ENCODE peak calls at places on chromosomes 6 and 20, in seven cellular contexts. One of them, this sample, is unnamed.

GRCh38 chr6:38157905-38158304 is 338.4 kb downstream of the ZFAND3 start:
- DNase-seq in aorta: no peak
- DNase-seq in caudate nucleus: no peak
- DNase-seq in NCI-H1092 treated with DMSO at 0.1 percent for 48 hours: no peak
- DNase-seq in NCI-H774: no peak
- DNase-seq in stimulated activated CD4-positive, alpha-beta T cell treated with anti-CD3 and anti-CD28 coated beads, Interleukin-12 subunit alpha, Interleukin-12 subunit beta, amount 100 ng/mL, for 48 hours: no peak
- DNase-seq in NCI-H446 treated with DMSO at 0.1 percent for 48 hours: no peak
- DNase-seq in this sample: no peak

GRCh38 chr6:164007881-164008280 is 593.4 kb downstream of the QKI start:
- DNase-seq in caudate nucleus: no peak
- DNase-seq in stimulated activated CD4-positive, alpha-beta T cell treated with anti-CD3 and anti-CD28 coated beads, Interleukin-12 subunit alpha, Interleukin-12 subunit beta, amount 100 ng/mL, for 48 hours: no peak
- DNase-seq in NCI-H774: no peak
- DNase-seq in NCI-H1092 treated with DMSO at 0.1 percent for 48 hours: no peak
- DNase-seq in aorta: no peak
- DNase-seq in NCI-H446 treated with DMSO at 0.1 percent for 48 hours: no peak
- DNase-seq in this sample: no peak

GRCh38 chr20:910840-911770 is 5.0 kb downstream of the ANGPT4 start:
- DNase-seq in stimulated activated CD4-positive, alpha-beta T cell treated with anti-CD3 and anti-CD28 coated beads, Interleukin-12 subunit alpha, Interleukin-12 subunit beta, amount 100 ng/mL, for 48 hours: no peak
- DNase-seq in aorta: peak; percentile 82
- DNase-seq in caudate nucleus: no peak
- DNase-seq in NCI-H446 treated with DMSO at 0.1 percent for 48 hours: no peak
- DNase-seq in NCI-H1092 treated with DMSO at 0.1 percent for 48 hours: no peak
- DNase-seq in NCI-H774: no peak
- DNase-seq in this sample: no peak

GRCh38 chr20:23122959-23123655 is 37.0 kb upstream of the CD93 start:
- DNase-seq in NCI-H446 treated with DMSO at 0.1 percent for 48 hours: no peak
- DNase-seq in aorta: peak; percentile 55
- DNase-seq in stimulated activated CD4-positive, alpha-beta T cell treated with anti-CD3 and anti-CD28 coated beads, Interleukin-12 subunit alpha, Interleukin-12 subunit beta, amount 100 ng/mL, for 48 hours: no peak
- DNase-seq in caudate nucleus: no peak
- DNase-seq in NCI-H1092 treated with DMSO at 0.1 percent for 48 hours: no peak
- DNase-seq in NCI-H774: no peak
- DNase-seq in this sample: no peak

GRCh38 chr6:13508711-13509705 is 21.6 kb upstream of the GFOD1 start:
- DNase-seq in aorta: no peak
- DNase-seq in stimulated activated CD4-positive, alpha-beta T cell treated with anti-CD3 and anti-CD28 coated beads, Interleukin-12 subunit alpha, Interleukin-12 subunit beta, amount 100 ng/mL, for 48 hours: no peak
- DNase-seq in NCI-H774: no peak
- DNase-seq in NCI-H446 treated with DMSO at 0.1 percent for 48 hours: no peak
- DNase-seq in caudate nucleus: no peak
- DNase-seq in NCI-H1092 treated with DMSO at 0.1 percent for 48 hours: no peak
- DNase-seq in this sample: no peak

GRCh38 chr20:31896049-31896448 is 25.6 kb downstream of the TTLL9 start:
- DNase-seq in NCI-H446 treated with DMSO at 0.1 percent for 48 hours: no peak
- DNase-seq in NCI-H774: no peak
- DNase-seq in caudate nucleus: no peak
- DNase-seq in stimulated activated CD4-positive, alpha-beta T cell treated with anti-CD3 and anti-CD28 coated beads, Interleukin-12 subunit alpha, Interleukin-12 subunit beta, amount 100 ng/mL, for 48 hours: no peak
- DNase-seq in NCI-H1092 treated with DMSO at 0.1 percent for 48 hours: no peak
- DNase-seq in aorta: no peak
- DNase-seq in this sample: no peak

GRCh38 chr20:63378115-63378429 is 16.9 kb upstream of the CHRNA4 start:
- DNase-seq in stimulated activated CD4-positive, alpha-beta T cell treated with anti-CD3 and anti-CD28 coated beads, Interleukin-12 subunit alpha, Interleukin-12 subunit beta, amount 100 ng/mL, for 48 hours: no peak
- DNase-seq in aorta: no peak
- DNase-seq in NCI-H446 treated with DMSO at 0.1 percent for 48 hours: no peak
- DNase-seq in NCI-H774: no peak
- DNase-seq in caudate nucleus: no peak
- DNase-seq in NCI-H1092 treated with DMSO at 0.1 percent for 48 hours: no peak
- DNase-seq in this sample: no peak

GRCh38 chr6:75205776-75206334 is at the start of gene COL12A1:
- DNase-seq in stimulated activated CD4-positive, alpha-beta T cell treated with anti-CD3 and anti-CD28 coated beads, Interleukin-12 subunit alpha, Interleukin-12 subunit beta, amount 100 ng/mL, for 48 hours: no peak
- DNase-seq in aorta: peak; percentile 99
- DNase-seq in caudate nucleus: no peak
- DNase-seq in NCI-H1092 treated with DMSO at 0.1 percent for 48 hours: peak; percentile 48
- DNase-seq in NCI-H446 treated with DMSO at 0.1 percent for 48 hours: no peak
- DNase-seq in NCI-H774: peak; percentile 29
- DNase-seq in this sample: peak; percentile 99

GRCh38 chr6:73455865-73456629 is 4.0 kb upstream of the CGAS start:
- DNase-seq in NCI-H1092 treated with DMSO at 0.1 percent for 48 hours: no peak
- DNase-seq in NCI-H774: no peak
- DNase-seq in stimulated activated CD4-positive, alpha-beta T cell treated with anti-CD3 and anti-CD28 coated beads, Interleukin-12 subunit alpha, Interleukin-12 subunit beta, amount 100 ng/mL, for 48 hours: no peak
- DNase-seq in NCI-H446 treated with DMSO at 0.1 percent for 48 hours: no peak
- DNase-seq in aorta: no peak
- DNase-seq in caudate nucleus: no peak
- DNase-seq in this sample: no peak

GRCh38 chr6:97198181-97198580 is 84.8 kb downstream of the MMS22L start:
- DNase-seq in caudate nucleus: no peak
- DNase-seq in aorta: no peak
- DNase-seq in stimulated activated CD4-positive, alpha-beta T cell treated with anti-CD3 and anti-CD28 coated beads, Interleukin-12 subunit alpha, Interleukin-12 subunit beta, amount 100 ng/mL, for 48 hours: no peak
- DNase-seq in NCI-H446 treated with DMSO at 0.1 percent for 48 hours: no peak
- DNase-seq in NCI-H1092 treated with DMSO at 0.1 percent for 48 hours: no peak
- DNase-seq in NCI-H774: no peak
- DNase-seq in this sample: no peak

GRCh38 chr6:157847846-157848245 is 24.8 kb downstream of the SNX9 start:
- DNase-seq in NCI-H774: no peak
- DNase-seq in caudate nucleus: no peak
- DNase-seq in NCI-H1092 treated with DMSO at 0.1 percent for 48 hours: no peak
- DNase-seq in stimulated activated CD4-positive, alpha-beta T cell treated with anti-CD3 and anti-CD28 coated beads, Interleukin-12 subunit alpha, Interleukin-12 subunit beta, amount 100 ng/mL, for 48 hours: no peak
- DNase-seq in aorta: no peak
- DNase-seq in NCI-H446 treated with DMSO at 0.1 percent for 48 hours: no peak
- DNase-seq in this sample: no peak

GRCh38 chr6:89950879-89951391 is 56.7 kb downstream of the GJA10 start:
- DNase-seq in NCI-H446 treated with DMSO at 0.1 percent for 48 hours: no peak
- DNase-seq in NCI-H1092 treated with DMSO at 0.1 percent for 48 hours: no peak
- DNase-seq in NCI-H774: no peak
- DNase-seq in stimulated activated CD4-positive, alpha-beta T cell treated with anti-CD3 and anti-CD28 coated beads, Interleukin-12 subunit alpha, Interleukin-12 subunit beta, amount 100 ng/mL, for 48 hours: no peak
- DNase-seq in caudate nucleus: no peak
- DNase-seq in aorta: no peak
- DNase-seq in this sample: no peak

GRCh38 chr20:47276856-47277541 is 79.5 kb downstream of the ZMYND8 start:
- DNase-seq in NCI-H774: no peak
- DNase-seq in NCI-H1092 treated with DMSO at 0.1 percent for 48 hours: no peak
- DNase-seq in caudate nucleus: no peak
- DNase-seq in aorta: peak; percentile 79
- DNase-seq in NCI-H446 treated with DMSO at 0.1 percent for 48 hours: no peak
- DNase-seq in stimulated activated CD4-positive, alpha-beta T cell treated with anti-CD3 and anti-CD28 coated beads, Interleukin-12 subunit alpha, Interleukin-12 subunit beta, amount 100 ng/mL, for 48 hours: no peak
- DNase-seq in this sample: peak; percentile 88

GRCh38 chr6:38012573-38012972 is 193.0 kb downstream of the ZFAND3 start:
- DNase-seq in NCI-H1092 treated with DMSO at 0.1 percent for 48 hours: peak; percentile 37
- DNase-seq in NCI-H446 treated with DMSO at 0.1 percent for 48 hours: peak; percentile 40
- DNase-seq in NCI-H774: no peak
- DNase-seq in caudate nucleus: no peak
- DNase-seq in stimulated activated CD4-positive, alpha-beta T cell treated with anti-CD3 and anti-CD28 coated beads, Interleukin-12 subunit alpha, Interleukin-12 subunit beta, amount 100 ng/mL, for 48 hours: no peak
- DNase-seq in aorta: no peak
- DNase-seq in this sample: no peak

GRCh38 chr6:146542881-146543210 is 787 bp upstream of the RAB32 start:
- DNase-seq in caudate nucleus: no peak
- DNase-seq in aorta: no peak
- DNase-seq in stimulated activated CD4-positive, alpha-beta T cell treated with anti-CD3 and anti-CD28 coated beads, Interleukin-12 subunit alpha, Interleukin-12 subunit beta, amount 100 ng/mL, for 48 hours: no peak
- DNase-seq in NCI-H774: no peak
- DNase-seq in NCI-H1092 treated with DMSO at 0.1 percent for 48 hours: no peak
- DNase-seq in NCI-H446 treated with DMSO at 0.1 percent for 48 hours: no peak
- DNase-seq in this sample: no peak

GRCh38 chr6:133623065-133623464 is 265.8 kb upstream of the TCF21 start:
- DNase-seq in NCI-H1092 treated with DMSO at 0.1 percent for 48 hours: no peak
- DNase-seq in NCI-H774: no peak
- DNase-seq in NCI-H446 treated with DMSO at 0.1 percent for 48 hours: no peak
- DNase-seq in caudate nucleus: no peak
- DNase-seq in aorta: no peak
- DNase-seq in stimulated activated CD4-positive, alpha-beta T cell treated with anti-CD3 and anti-CD28 coated beads, Interleukin-12 subunit alpha, Interleukin-12 subunit beta, amount 100 ng/mL, for 48 hours: no peak
- DNase-seq in this sample: no peak

GRCh38 chr20:16349518-16350295 is 223.5 kb downstream of the KIF16B start:
- DNase-seq in NCI-H446 treated with DMSO at 0.1 percent for 48 hours: peak; percentile 15
- DNase-seq in stimulated activated CD4-positive, alpha-beta T cell treated with anti-CD3 and anti-CD28 coated beads, Interleukin-12 subunit alpha, Interleukin-12 subunit beta, amount 100 ng/mL, for 48 hours: no peak
- DNase-seq in NCI-H1092 treated with DMSO at 0.1 percent for 48 hours: no peak
- DNase-seq in aorta: no peak
- DNase-seq in caudate nucleus: no peak
- DNase-seq in NCI-H774: no peak
- DNase-seq in this sample: no peak

GRCh38 chr20:34954905-34955231 is 738 bp downstream of the GSS start:
- DNase-seq in aorta: no peak
- DNase-seq in stimulated activated CD4-positive, alpha-beta T cell treated with anti-CD3 and anti-CD28 coated beads, Interleukin-12 subunit alpha, Interleukin-12 subunit beta, amount 100 ng/mL, for 48 hours: peak; percentile 9
- DNase-seq in NCI-H774: peak; percentile 16
- DNase-seq in NCI-H446 treated with DMSO at 0.1 percent for 48 hours: no peak
- DNase-seq in caudate nucleus: no peak
- DNase-seq in NCI-H1092 treated with DMSO at 0.1 percent for 48 hours: peak; percentile 70
- DNase-seq in this sample: no peak

GRCh38 chr6:1381397-1382330 is 7.7 kb upstream of the FOXF2 start:
- DNase-seq in aorta: peak; percentile 84
- DNase-seq in stimulated activated CD4-positive, alpha-beta T cell treated with anti-CD3 and anti-CD28 coated beads, Interleukin-12 subunit alpha, Interleukin-12 subunit beta, amount 100 ng/mL, for 48 hours: peak; percentile 48
- DNase-seq in caudate nucleus: no peak
- DNase-seq in NCI-H1092 treated with DMSO at 0.1 percent for 48 hours: no peak
- DNase-seq in NCI-H446 treated with DMSO at 0.1 percent for 48 hours: no peak
- DNase-seq in NCI-H774: peak; percentile 2
- DNase-seq in this sample: no peak

GRCh38 chr6:84137051-84137375 is 90.4 kb downstream of the CEP162 start:
- DNase-seq in NCI-H774: no peak
- DNase-seq in caudate nucleus: no peak
- DNase-seq in aorta: no peak
- DNase-seq in NCI-H446 treated with DMSO at 0.1 percent for 48 hours: peak; percentile 75
- DNase-seq in stimulated activated CD4-positive, alpha-beta T cell treated with anti-CD3 and anti-CD28 coated beads, Interleukin-12 subunit alpha, Interleukin-12 subunit beta, amount 100 ng/mL, for 48 hours: no peak
- DNase-seq in NCI-H1092 treated with DMSO at 0.1 percent for 48 hours: no peak
- DNase-seq in this sample: no peak

GRCh38 chr20:43576108-43576507 is 14.6 kb upstream of the IFT52 start:
- DNase-seq in NCI-H774: no peak
- DNase-seq in NCI-H1092 treated with DMSO at 0.1 percent for 48 hours: no peak
- DNase-seq in caudate nucleus: no peak
- DNase-seq in NCI-H446 treated with DMSO at 0.1 percent for 48 hours: no peak
- DNase-seq in stimulated activated CD4-positive, alpha-beta T cell treated with anti-CD3 and anti-CD28 coated beads, Interleukin-12 subunit alpha, Interleukin-12 subunit beta, amount 100 ng/mL, for 48 hours: no peak
- DNase-seq in aorta: no peak
- DNase-seq in this sample: no peak

GRCh38 chr20:12966468-12967085 is 42.2 kb upstream of the SPTLC3 start:
- DNase-seq in NCI-H774: no peak
- DNase-seq in stimulated activated CD4-positive, alpha-beta T cell treated with anti-CD3 and anti-CD28 coated beads, Interleukin-12 subunit alpha, Interleukin-12 subunit beta, amount 100 ng/mL, for 48 hours: no peak
- DNase-seq in NCI-H446 treated with DMSO at 0.1 percent for 48 hours: no peak
- DNase-seq in caudate nucleus: peak; percentile 21
- DNase-seq in NCI-H1092 treated with DMSO at 0.1 percent for 48 hours: peak; percentile 13
- DNase-seq in aorta: no peak
- DNase-seq in this sample: no peak

GRCh38 chr6:32752580-32752979 is 10.8 kb downstream of the HLA-DQB2 start:
- DNase-seq in caudate nucleus: no peak
- DNase-seq in NCI-H1092 treated with DMSO at 0.1 percent for 48 hours: no peak
- DNase-seq in aorta: no peak
- DNase-seq in stimulated activated CD4-positive, alpha-beta T cell treated with anti-CD3 and anti-CD28 coated beads, Interleukin-12 subunit alpha, Interleukin-12 subunit beta, amount 100 ng/mL, for 48 hours: no peak
- DNase-seq in NCI-H774: no peak
- DNase-seq in NCI-H446 treated with DMSO at 0.1 percent for 48 hours: no peak
- DNase-seq in this sample: no peak

GRCh38 chr6:156876302-156876701 is 99.1 kb downstream of the ARID1B start:
- DNase-seq in caudate nucleus: no peak
- DNase-seq in NCI-H774: no peak
- DNase-seq in NCI-H1092 treated with DMSO at 0.1 percent for 48 hours: no peak
- DNase-seq in stimulated activated CD4-positive, alpha-beta T cell treated with anti-CD3 and anti-CD28 coated beads, Interleukin-12 subunit alpha, Interleukin-12 subunit beta, amount 100 ng/mL, for 48 hours: no peak
- DNase-seq in NCI-H446 treated with DMSO at 0.1 percent for 48 hours: no peak
- DNase-seq in aorta: no peak
- DNase-seq in this sample: no peak

GRCh38 chr20:46206025-46206424 is 87.9 kb downstream of the CD40 start:
- DNase-seq in stimulated activated CD4-positive, alpha-beta T cell treated with anti-CD3 and anti-CD28 coated beads, Interleukin-12 subunit alpha, Interleukin-12 subunit beta, amount 100 ng/mL, for 48 hours: no peak
- DNase-seq in NCI-H446 treated with DMSO at 0.1 percent for 48 hours: no peak
- DNase-seq in NCI-H1092 treated with DMSO at 0.1 percent for 48 hours: no peak
- DNase-seq in NCI-H774: no peak
- DNase-seq in caudate nucleus: no peak
- DNase-seq in aorta: no peak
- DNase-seq in this sample: peak; percentile 58

GRCh38 chr6:79076160-79076559 is 1.9 kb downstream of the PHIP start:
- DNase-seq in NCI-H1092 treated with DMSO at 0.1 percent for 48 hours: no peak
- DNase-seq in NCI-H446 treated with DMSO at 0.1 percent for 48 hours: peak; percentile 5
- DNase-seq in aorta: no peak
- DNase-seq in NCI-H774: no peak
- DNase-seq in caudate nucleus: no peak
- DNase-seq in stimulated activated CD4-positive, alpha-beta T cell treated with anti-CD3 and anti-CD28 coated beads, Interleukin-12 subunit alpha, Interleukin-12 subunit beta, amount 100 ng/mL, for 48 hours: no peak
- DNase-seq in this sample: no peak

GRCh38 chr6:137571854-137572253 is 77.7 kb upstream of the OLIG3 start:
- DNase-seq in NCI-H446 treated with DMSO at 0.1 percent for 48 hours: no peak
- DNase-seq in NCI-H1092 treated with DMSO at 0.1 percent for 48 hours: no peak
- DNase-seq in NCI-H774: peak; percentile 38
- DNase-seq in aorta: no peak
- DNase-seq in caudate nucleus: no peak
- DNase-seq in stimulated activated CD4-positive, alpha-beta T cell treated with anti-CD3 and anti-CD28 coated beads, Interleukin-12 subunit alpha, Interleukin-12 subunit beta, amount 100 ng/mL, for 48 hours: peak; percentile 37
- DNase-seq in this sample: no peak

GRCh38 chr20:49037962-49038387 is 8.1 kb upstream of the CSE1L start:
- DNase-seq in NCI-H774: no peak
- DNase-seq in stimulated activated CD4-positive, alpha-beta T cell treated with anti-CD3 and anti-CD28 coated beads, Interleukin-12 subunit alpha, Interleukin-12 subunit beta, amount 100 ng/mL, for 48 hours: no peak
- DNase-seq in aorta: no peak
- DNase-seq in NCI-H1092 treated with DMSO at 0.1 percent for 48 hours: no peak
- DNase-seq in NCI-H446 treated with DMSO at 0.1 percent for 48 hours: no peak
- DNase-seq in caudate nucleus: no peak
- DNase-seq in this sample: no peak

GRCh38 chr6:53284901-53285300 is 63.8 kb downstream of the ELOVL5 start:
- DNase-seq in stimulated activated CD4-positive, alpha-beta T cell treated with anti-CD3 and anti-CD28 coated beads, Interleukin-12 subunit alpha, Interleukin-12 subunit beta, amount 100 ng/mL, for 48 hours: no peak
- DNase-seq in NCI-H1092 treated with DMSO at 0.1 percent for 48 hours: no peak
- DNase-seq in NCI-H774: no peak
- DNase-seq in NCI-H446 treated with DMSO at 0.1 percent for 48 hours: no peak
- DNase-seq in aorta: no peak
- DNase-seq in caudate nucleus: no peak
- DNase-seq in this sample: no peak

GRCh38 chr20:35006531-35006971 is 50.9 kb downstream of the MYH7B start:
- DNase-seq in NCI-H446 treated with DMSO at 0.1 percent for 48 hours: no peak
- DNase-seq in NCI-H1092 treated with DMSO at 0.1 percent for 48 hours: no peak
- DNase-seq in stimulated activated CD4-positive, alpha-beta T cell treated with anti-CD3 and anti-CD28 coated beads, Interleukin-12 subunit alpha, Interleukin-12 subunit beta, amount 100 ng/mL, for 48 hours: no peak
- DNase-seq in caudate nucleus: no peak
- DNase-seq in aorta: peak; percentile 34
- DNase-seq in NCI-H774: no peak
- DNase-seq in this sample: no peak

GRCh38 chr20:47950103-47950502 is 164.8 kb upstream of the SULF2 start:
- DNase-seq in aorta: no peak
- DNase-seq in NCI-H1092 treated with DMSO at 0.1 percent for 48 hours: peak; percentile 9
- DNase-seq in NCI-H774: no peak
- DNase-seq in caudate nucleus: no peak
- DNase-seq in stimulated activated CD4-positive, alpha-beta T cell treated with anti-CD3 and anti-CD28 coated beads, Interleukin-12 subunit alpha, Interleukin-12 subunit beta, amount 100 ng/mL, for 48 hours: no peak
- DNase-seq in NCI-H446 treated with DMSO at 0.1 percent for 48 hours: peak; percentile 10
- DNase-seq in this sample: no peak

GRCh38 chr6:131199568-131200272 is 64.5 kb downstream of the AKAP7 start:
- DNase-seq in NCI-H446 treated with DMSO at 0.1 percent for 48 hours: no peak
- DNase-seq in caudate nucleus: no peak
- DNase-seq in NCI-H774: peak; percentile 9
- DNase-seq in NCI-H1092 treated with DMSO at 0.1 percent for 48 hours: no peak
- DNase-seq in stimulated activated CD4-positive, alpha-beta T cell treated with anti-CD3 and anti-CD28 coated beads, Interleukin-12 subunit alpha, Interleukin-12 subunit beta, amount 100 ng/mL, for 48 hours: peak; percentile 49
- DNase-seq in aorta: no peak
- DNase-seq in this sample: no peak

GRCh38 chr6:81475646-81476045 is 276.8 kb downstream of the TENT5A start:
- DNase-seq in NCI-H446 treated with DMSO at 0.1 percent for 48 hours: no peak
- DNase-seq in NCI-H774: no peak
- DNase-seq in caudate nucleus: no peak
- DNase-seq in aorta: no peak
- DNase-seq in stimulated activated CD4-positive, alpha-beta T cell treated with anti-CD3 and anti-CD28 coated beads, Interleukin-12 subunit alpha, Interleukin-12 subunit beta, amount 100 ng/mL, for 48 hours: no peak
- DNase-seq in NCI-H1092 treated with DMSO at 0.1 percent for 48 hours: no peak
- DNase-seq in this sample: no peak

GRCh38 chr6:53335224-53335994 is 13.3 kb downstream of the ELOVL5 start:
- DNase-seq in NCI-H774: no peak
- DNase-seq in NCI-H446 treated with DMSO at 0.1 percent for 48 hours: no peak
- DNase-seq in NCI-H1092 treated with DMSO at 0.1 percent for 48 hours: no peak
- DNase-seq in aorta: no peak
- DNase-seq in stimulated activated CD4-positive, alpha-beta T cell treated with anti-CD3 and anti-CD28 coated beads, Interleukin-12 subunit alpha, Interleukin-12 subunit beta, amount 100 ng/mL, for 48 hours: peak; percentile 40
- DNase-seq in caudate nucleus: no peak
- DNase-seq in this sample: no peak

This sample was measured in lower leg skin.